ENCODE peak calls at places on chromosome 6, in four cellular contexts. W is AG10803, R is fibroblast of gingiva, X is H54. E is an unnamed sample.

GRCh38 chr6:46044876-46045617 is 29.4 kb upstream of the CLIC5 start:
- DNase-seq in W (peak), X (peak), R (peak), E (peak)

GRCh38 chr6:105402981-105403935 is at the start of gene PREP:
- DNase-seq in W (peak), X (peak), R (peak), E (peak)

GRCh38 chr6:46719099-46719498 is 16.1 kb downstream of the PLA2G7 start:
- DNase-seq in X (no peak), R (no peak), W (peak), E (no peak)

GRCh38 chr6:152471459-152472070 is 165.6 kb downstream of the SYNE1 start:
- DNase-seq in R (peak), X (no peak), W (peak), E (peak)

GRCh38 chr6:11584264-11584663 is 46.7 kb downstream of the TMEM170B start:
- DNase-seq in X (no peak), W (no peak), R (no peak), E (peak)

GRCh38 chr6:42339991-42340401 is 111.7 kb downstream of the TRERF1 start:
- DNase-seq in W (no peak), X (peak), R (no peak), E (no peak)

GRCh38 chr6:7184502-7184901 is 76.7 kb downstream of the RREB1 start:
- DNase-seq in X (peak), R (no peak), W (no peak), E (no peak)

GRCh38 chr6:137845460-137845859 is 21.6 kb upstream of the TNFAIP3 start:
- DNase-seq in X (no peak), R (no peak), W (no peak), E (no peak)

GRCh38 chr6:33593414-33593727 is 13.3 kb upstream of the BAK1 start:
- DNase-seq in X (no peak), R (no peak), W (no peak), E (no peak)

GRCh38 chr6:101178748-101179147 is 214.8 kb upstream of the GRIK2 start:
- DNase-seq in X (no peak), R (no peak), W (no peak), E (peak)

GRCh38 chr6:43278524-43279078 is 19.5 kb upstream of the SLC22A7 start:
- DNase-seq in R (no peak), W (peak), X (peak), E (peak)